ENCODE peak calls at places on chromosome 17, in seven cellular contexts. One of them, this sample, is unnamed.
A peak's percentile ranks its signal among the peaks of the same experiment; 100 is the strongest.

GRCh38 chr17:75601057-75601987 is 13.7 kb downstream of the MYO15B start:
- DNase-seq in breast epithelium: peak; percentile 64
- DNase-seq in tibial artery: peak; percentile 62
- DNase-seq in spleen: peak; percentile 87
- DNase-seq in HCT116: peak; percentile 96
- DNase-seq in thoracic aorta: no peak
- DNase-seq in mesothelial cell of epicardium: peak; percentile 66
- DNase-seq in this sample: no peak

GRCh38 chr17:77385750-77386501 is 245.2 kb downstream of the SEC14L1 start:
- DNase-seq in breast epithelium: no peak
- DNase-seq in tibial artery: peak; percentile 88
- DNase-seq in spleen: no peak
- DNase-seq in HCT116: no peak
- DNase-seq in thoracic aorta: no peak
- DNase-seq in mesothelial cell of epicardium: no peak
- DNase-seq in this sample: no peak

GRCh38 chr17:17669081-17669850 is 12.0 kb upstream of the RAI1 start:
- DNase-seq in breast epithelium: no peak
- DNase-seq in tibial artery: no peak
- DNase-seq in spleen: no peak
- DNase-seq in HCT116: no peak
- DNase-seq in thoracic aorta: no peak
- DNase-seq in mesothelial cell of epicardium: no peak
- DNase-seq in this sample: no peak

GRCh38 chr17:80817861-80818260 is 173.8 kb upstream of the CHMP6 start:
- DNase-seq in breast epithelium: no peak
- DNase-seq in tibial artery: no peak
- DNase-seq in spleen: peak; percentile 43
- DNase-seq in HCT116: no peak
- DNase-seq in thoracic aorta: no peak
- DNase-seq in mesothelial cell of epicardium: no peak
- DNase-seq in this sample: no peak

GRCh38 chr17:83104577-83105505 is 25.4 kb downstream of the METRNL start:
- DNase-seq in breast epithelium: no peak
- DNase-seq in tibial artery: no peak
- DNase-seq in spleen: no peak
- DNase-seq in HCT116: no peak
- DNase-seq in thoracic aorta: no peak
- DNase-seq in mesothelial cell of epicardium: no peak
- DNase-seq in this sample: no peak

GRCh38 chr17:521561-522325 is 169.1 kb upstream of the RPH3AL start:
- DNase-seq in breast epithelium: no peak
- DNase-seq in tibial artery: no peak
- DNase-seq in spleen: no peak
- DNase-seq in HCT116: no peak
- DNase-seq in thoracic aorta: no peak
- DNase-seq in mesothelial cell of epicardium: no peak
- DNase-seq in this sample: no peak

GRCh38 chr17:27549251-27549919 is 81.6 kb upstream of the LGALS9 start:
- DNase-seq in breast epithelium: no peak
- DNase-seq in tibial artery: peak; percentile 87
- DNase-seq in spleen: peak; percentile 52
- DNase-seq in HCT116: no peak
- DNase-seq in thoracic aorta: no peak
- DNase-seq in mesothelial cell of epicardium: no peak
- DNase-seq in this sample: no peak

GRCh38 chr17:46178550-46179198 is 14.6 kb downstream of the KANSL1 start:
- DNase-seq in breast epithelium: no peak
- DNase-seq in tibial artery: no peak
- DNase-seq in spleen: no peak
- DNase-seq in HCT116: no peak
- DNase-seq in thoracic aorta: no peak
- DNase-seq in mesothelial cell of epicardium: no peak
- DNase-seq in this sample: no peak

GRCh38 chr17:29591737-29592624 is 951 bp upstream of the ANKRD13B start:
- DNase-seq in breast epithelium: peak; percentile 86
- DNase-seq in tibial artery: peak; percentile 92
- DNase-seq in spleen: peak; percentile 95
- DNase-seq in HCT116: peak; percentile 69
- DNase-seq in thoracic aorta: no peak
- DNase-seq in mesothelial cell of epicardium: peak; percentile 100
- DNase-seq in this sample: peak; percentile 97

GRCh38 chr17:28086519-28086918 is 44.0 kb downstream of the NLK start:
- DNase-seq in breast epithelium: no peak
- DNase-seq in tibial artery: no peak
- DNase-seq in spleen: no peak
- DNase-seq in HCT116: no peak
- DNase-seq in thoracic aorta: no peak
- DNase-seq in mesothelial cell of epicardium: no peak
- DNase-seq in this sample: no peak

GRCh38 chr17:5211458-5211857 is 19.8 kb upstream of the ZNF594 start:
- DNase-seq in breast epithelium: no peak
- DNase-seq in tibial artery: no peak
- DNase-seq in spleen: peak; percentile 42
- DNase-seq in HCT116: no peak
- DNase-seq in thoracic aorta: no peak
- DNase-seq in mesothelial cell of epicardium: no peak
- DNase-seq in this sample: no peak

GRCh38 chr17:8189041-8189710 is 804 bp downstream of the BORCS6 start:
- DNase-seq in breast epithelium: no peak
- DNase-seq in tibial artery: peak; percentile 76
- DNase-seq in spleen: peak; percentile 91
- DNase-seq in HCT116: no peak
- DNase-seq in thoracic aorta: no peak
- DNase-seq in mesothelial cell of epicardium: no peak
- DNase-seq in this sample: no peak

GRCh38 chr17:51000835-51001638 is 119.6 kb downstream of the SPAG9 start:
- DNase-seq in breast epithelium: no peak
- DNase-seq in tibial artery: no peak
- DNase-seq in spleen: no peak
- DNase-seq in HCT116: peak; percentile 61
- DNase-seq in thoracic aorta: no peak
- DNase-seq in mesothelial cell of epicardium: no peak
- DNase-seq in this sample: no peak

GRCh38 chr17:9272506-9272905 is 251.2 kb downstream of the NTN1 start:
- DNase-seq in breast epithelium: no peak
- DNase-seq in tibial artery: no peak
- DNase-seq in spleen: no peak
- DNase-seq in HCT116: no peak
- DNase-seq in thoracic aorta: no peak
- DNase-seq in mesothelial cell of epicardium: no peak
- DNase-seq in this sample: no peak

GRCh38 chr17:76736349-76737081 is 616 bp downstream of the SRSF2 start:
- DNase-seq in breast epithelium: peak; percentile 83
- DNase-seq in tibial artery: peak; percentile 87
- DNase-seq in spleen: peak; percentile 95
- DNase-seq in HCT116: no peak
- DNase-seq in thoracic aorta: no peak
- DNase-seq in mesothelial cell of epicardium: peak; percentile 76
- DNase-seq in this sample: peak; percentile 81

GRCh38 chr17:54969658-54970572 is 1.4 kb downstream of the STXBP4 start:
- DNase-seq in breast epithelium: no peak
- DNase-seq in tibial artery: no peak
- DNase-seq in spleen: no peak
- DNase-seq in HCT116: no peak
- DNase-seq in thoracic aorta: no peak
- DNase-seq in mesothelial cell of epicardium: no peak
- DNase-seq in this sample: no peak

GRCh38 chr17:63150466-63150865 is 184.4 kb downstream of the TANC2 start:
- DNase-seq in breast epithelium: no peak
- DNase-seq in tibial artery: no peak
- DNase-seq in spleen: no peak
- DNase-seq in HCT116: no peak
- DNase-seq in thoracic aorta: no peak
- DNase-seq in mesothelial cell of epicardium: no peak
- DNase-seq in this sample: no peak

GRCh38 chr17:17693253-17693954 is 12.1 kb downstream of the RAI1 start:
- DNase-seq in breast epithelium: peak; percentile 87
- DNase-seq in tibial artery: peak; percentile 86
- DNase-seq in spleen: peak; percentile 87
- DNase-seq in HCT116: no peak
- DNase-seq in thoracic aorta: peak; percentile 53
- DNase-seq in mesothelial cell of epicardium: no peak
- DNase-seq in this sample: no peak

GRCh38 chr17:48909796-48910195 is 1.6 kb downstream of the UBE2Z start:
- DNase-seq in breast epithelium: no peak
- DNase-seq in tibial artery: no peak
- DNase-seq in spleen: no peak
- DNase-seq in HCT116: no peak
- DNase-seq in thoracic aorta: no peak
- DNase-seq in mesothelial cell of epicardium: no peak
- DNase-seq in this sample: no peak

GRCh38 chr17:48907713-48908046 is 527 bp upstream of the UBE2Z start:
- DNase-seq in breast epithelium: no peak
- DNase-seq in tibial artery: no peak
- DNase-seq in spleen: no peak
- DNase-seq in HCT116: no peak
- DNase-seq in thoracic aorta: no peak
- DNase-seq in mesothelial cell of epicardium: no peak
- DNase-seq in this sample: no peak

GRCh38 chr17:48908853-48909394 is 717 bp downstream of the UBE2Z start:
- DNase-seq in breast epithelium: peak; percentile 65
- DNase-seq in tibial artery: peak; percentile 85
- DNase-seq in spleen: peak; percentile 94
- DNase-seq in HCT116: peak; percentile 83
- DNase-seq in thoracic aorta: peak; percentile 30
- DNase-seq in mesothelial cell of epicardium: peak; percentile 86
- DNase-seq in this sample: peak; percentile 89

GRCh38 chr17:48910370-48910769 is 2.2 kb downstream of the UBE2Z start:
- DNase-seq in breast epithelium: no peak
- DNase-seq in tibial artery: no peak
- DNase-seq in spleen: no peak
- DNase-seq in HCT116: no peak
- DNase-seq in thoracic aorta: no peak
- DNase-seq in mesothelial cell of epicardium: no peak
- DNase-seq in this sample: no peak

GRCh38 chr17:48908047-48908843 is at the start of gene UBE2Z:
- DNase-seq in breast epithelium: peak; percentile 93
- DNase-seq in tibial artery: peak; percentile 97
- DNase-seq in spleen: peak; percentile 98
- DNase-seq in HCT116: peak; percentile 94
- DNase-seq in thoracic aorta: peak; percentile 74
- DNase-seq in mesothelial cell of epicardium: peak; percentile 82
- DNase-seq in this sample: peak; percentile 89
- TF ChIP-seq CTCF in breast epithelium: no peak
- TF ChIP-seq CTCF in tibial artery: peak; percentile 4
- TF ChIP-seq CTCF in spleen: no peak
- TF ChIP-seq CTCF in HCT116: no peak
- TF ChIP-seq CTCF in thoracic aorta: peak; percentile 7
- TF ChIP-seq CTCF in mesothelial cell of epicardium: no peak
- TF ChIP-seq CTCF in this sample: no peak

DNA sequence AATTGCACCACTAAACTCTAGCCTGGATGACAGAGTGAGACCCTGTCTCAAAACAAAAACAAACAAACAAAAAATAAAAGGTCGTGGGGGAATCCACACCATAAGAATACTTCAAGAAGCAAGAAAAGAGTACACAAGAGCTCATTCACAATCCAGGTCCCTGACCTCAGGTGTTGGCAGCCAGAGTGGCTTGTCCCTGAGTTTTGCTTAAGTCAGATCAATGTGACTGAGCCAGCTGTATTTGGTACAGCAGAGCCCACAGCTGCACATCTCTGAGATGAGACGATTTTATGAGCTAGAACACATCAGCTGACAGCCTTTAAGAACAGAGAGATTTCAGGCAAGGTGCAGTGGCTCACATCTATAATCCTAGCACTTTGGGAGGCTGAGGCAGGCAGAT is 22.4 kb downstream of the CACNG1 start:
- DNase-seq in breast epithelium: no peak
- DNase-seq in tibial artery: no peak
- DNase-seq in spleen: no peak
- DNase-seq in HCT116: no peak
- DNase-seq in thoracic aorta: no peak
- DNase-seq in mesothelial cell of epicardium: no peak
- DNase-seq in this sample: no peak
- TF ChIP-seq CTCF in breast epithelium: no peak
- TF ChIP-seq CTCF in tibial artery: no peak
- TF ChIP-seq CTCF in spleen: no peak
- TF ChIP-seq CTCF in HCT116: no peak
- TF ChIP-seq CTCF in thoracic aorta: no peak
- TF ChIP-seq CTCF in mesothelial cell of epicardium: no peak
- TF ChIP-seq CTCF in this sample: no peak

DNA sequence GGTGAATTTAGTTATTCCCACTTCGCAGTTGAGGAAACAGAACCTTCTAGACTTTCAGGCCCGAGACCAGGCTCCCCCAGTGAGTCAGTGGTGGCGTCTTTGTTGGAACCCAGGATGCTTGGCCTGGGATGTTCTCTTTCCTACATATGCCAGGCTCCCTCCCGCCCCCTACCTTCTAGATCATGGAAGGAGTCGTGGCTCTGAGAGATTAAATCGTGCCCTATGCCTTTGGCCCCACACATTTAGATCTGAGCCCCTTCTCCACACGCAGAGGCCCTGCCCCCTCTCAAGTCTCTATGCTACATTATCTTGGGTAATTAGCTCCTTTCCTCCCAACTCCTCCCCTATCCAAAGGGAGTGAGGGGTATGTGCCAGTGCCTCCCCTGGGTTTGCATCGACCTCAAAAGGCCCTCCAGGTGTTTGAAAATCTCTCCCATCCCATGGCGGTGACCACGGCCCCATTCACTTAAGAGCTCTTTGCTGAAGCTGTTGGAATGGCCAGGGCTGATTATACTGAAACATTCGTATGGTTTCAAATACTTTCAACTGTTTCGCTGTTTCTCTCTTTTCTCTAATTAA is 3.0 kb downstream of the NGFR start:
- DNase-seq in breast epithelium: no peak
- DNase-seq in tibial artery: no peak
- DNase-seq in spleen: no peak
- DNase-seq in HCT116: no peak
- DNase-seq in thoracic aorta: no peak
- DNase-seq in mesothelial cell of epicardium: no peak
- DNase-seq in this sample: no peak
- TF ChIP-seq CTCF in breast epithelium: no peak
- TF ChIP-seq CTCF in tibial artery: no peak
- TF ChIP-seq CTCF in spleen: no peak
- TF ChIP-seq CTCF in HCT116: peak; percentile 20
- TF ChIP-seq CTCF in thoracic aorta: no peak
- TF ChIP-seq CTCF in mesothelial cell of epicardium: no peak
- TF ChIP-seq CTCF in this sample: peak; percentile 22

DNA sequence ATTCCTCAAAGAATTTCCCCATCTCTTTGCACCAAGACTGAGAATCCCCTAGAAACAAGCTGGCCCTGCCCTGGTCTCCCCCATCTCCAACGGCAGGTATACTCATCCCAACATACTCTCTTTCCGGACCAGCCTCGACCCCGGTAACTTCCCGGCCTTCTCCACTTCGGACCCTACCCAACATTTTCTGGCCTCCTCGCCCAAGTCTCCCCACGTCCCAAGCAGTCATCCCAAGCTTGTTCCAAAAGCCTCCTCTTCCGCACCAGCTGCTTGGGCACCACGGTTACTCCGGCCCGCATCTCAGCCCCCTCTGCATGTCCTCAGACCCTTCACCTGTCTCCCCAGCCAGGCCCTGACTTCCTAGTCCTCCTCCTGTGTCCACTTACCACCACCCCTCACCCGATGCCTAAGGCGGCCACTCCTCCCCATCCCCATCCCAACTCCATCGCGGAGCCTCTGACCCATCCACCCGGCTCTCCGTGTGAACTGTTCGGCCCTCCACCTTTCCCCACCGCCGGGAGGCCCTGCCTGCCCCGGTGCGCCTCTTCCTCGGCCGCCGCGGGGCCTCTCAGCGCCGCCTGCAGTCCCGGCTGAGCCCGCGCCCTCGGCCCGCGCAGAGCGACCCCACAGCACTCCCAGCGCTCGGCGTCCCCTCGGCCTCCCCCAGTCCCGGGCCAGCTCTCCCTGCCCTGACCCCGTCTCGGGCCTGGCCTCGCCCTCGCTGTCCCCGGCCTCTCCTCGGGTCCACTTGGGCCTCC is 993 bp downstream of the PITPNA start:
- DNase-seq in breast epithelium: no peak
- DNase-seq in tibial artery: no peak
- DNase-seq in spleen: peak; percentile 88
- DNase-seq in HCT116: no peak
- DNase-seq in thoracic aorta: no peak
- DNase-seq in mesothelial cell of epicardium: peak; percentile 59
- DNase-seq in this sample: no peak
- TF ChIP-seq CTCF in breast epithelium: no peak
- TF ChIP-seq CTCF in tibial artery: peak; percentile 13
- TF ChIP-seq CTCF in spleen: no peak
- TF ChIP-seq CTCF in HCT116: no peak
- TF ChIP-seq CTCF in thoracic aorta: peak; percentile 34
- TF ChIP-seq CTCF in mesothelial cell of epicardium: no peak
- TF ChIP-seq CTCF in this sample: peak; percentile 39

This sample was measured in type B pancreatic cell.